ENCODE peak calls at places on chromosomes 2 and 18, in eight cellular contexts. One of them, this sample, is unnamed.

GRCh38 chr2:12702661-12703121 is 14.0 kb upstream of the TRIB2 start:
- DNase-seq in heart right ventricle: no peak
- DNase-seq in CD8-positive, alpha-beta T cell: no peak
- DNase-seq in OCI-LY7: no peak
- DNase-seq in AG04450: no peak
- DNase-seq in A549: no peak
- DNase-seq in BE2C: no peak
- DNase-seq in pancreas: no peak
- DNase-seq in this sample: peak; percentile 93

GRCh38 chr2:25894135-25894830 is 16.0 kb upstream of the ASXL2 start:
- DNase-seq in AG04450: no peak
- DNase-seq in pancreas: peak; percentile 58
- DNase-seq in CD8-positive, alpha-beta T cell: no peak
- DNase-seq in heart right ventricle: peak; percentile 28
- DNase-seq in OCI-LY7: no peak
- DNase-seq in A549: no peak
- DNase-seq in BE2C: peak; percentile 58
- DNase-seq in this sample: peak; percentile 69

GRCh38 chr2:215401896-215402379 is 33.9 kb downstream of the FN1 start:
- DNase-seq in heart right ventricle: no peak
- DNase-seq in OCI-LY7: no peak
- DNase-seq in AG04450: peak; percentile 90
- DNase-seq in BE2C: no peak
- DNase-seq in CD8-positive, alpha-beta T cell: no peak
- DNase-seq in pancreas: no peak
- DNase-seq in A549: no peak
- DNase-seq in this sample: peak; percentile 96

GRCh38 chr18:58229162-58229561 is 185.1 kb downstream of the NEDD4L start:
- DNase-seq in CD8-positive, alpha-beta T cell: no peak
- DNase-seq in AG04450: no peak
- DNase-seq in A549: no peak
- DNase-seq in BE2C: no peak
- DNase-seq in heart right ventricle: no peak
- DNase-seq in pancreas: no peak
- DNase-seq in OCI-LY7: no peak
- DNase-seq in this sample: no peak

GRCh38 chr2:88711897-88712296 is 20.4 kb downstream of the RPIA start:
- DNase-seq in BE2C: no peak
- DNase-seq in OCI-LY7: no peak
- DNase-seq in CD8-positive, alpha-beta T cell: no peak
- DNase-seq in A549: no peak
- DNase-seq in heart right ventricle: no peak
- DNase-seq in pancreas: no peak
- DNase-seq in AG04450: no peak
- DNase-seq in this sample: no peak

GRCh38 chr2:70643715-70644114 is 90.1 kb upstream of the TGFA start:
- DNase-seq in pancreas: no peak
- DNase-seq in OCI-LY7: peak; percentile 7
- DNase-seq in AG04450: no peak
- DNase-seq in CD8-positive, alpha-beta T cell: no peak
- DNase-seq in heart right ventricle: no peak
- DNase-seq in BE2C: no peak
- DNase-seq in A549: peak; percentile 36
- DNase-seq in this sample: no peak

GRCh38 chr2:226873051-226873620 is 37.3 kb downstream of the RHBDD1 start:
- DNase-seq in A549: no peak
- DNase-seq in AG04450: no peak
- DNase-seq in BE2C: no peak
- DNase-seq in heart right ventricle: no peak
- DNase-seq in CD8-positive, alpha-beta T cell: no peak
- DNase-seq in OCI-LY7: no peak
- DNase-seq in pancreas: no peak
- DNase-seq in this sample: peak; percentile 38

GRCh38 chr2:101689120-101689827 is 8.2 kb upstream of the MAP4K4 start:
- DNase-seq in OCI-LY7: no peak
- DNase-seq in BE2C: no peak
- DNase-seq in A549: no peak
- DNase-seq in heart right ventricle: no peak
- DNase-seq in AG04450: no peak
- DNase-seq in CD8-positive, alpha-beta T cell: no peak
- DNase-seq in pancreas: no peak
- DNase-seq in this sample: no peak

GRCh38 chr18:44231936-44232335 is 448.8 kb upstream of the SETBP1 start:
- DNase-seq in A549: no peak
- DNase-seq in OCI-LY7: no peak
- DNase-seq in heart right ventricle: no peak
- DNase-seq in CD8-positive, alpha-beta T cell: no peak
- DNase-seq in AG04450: no peak
- DNase-seq in BE2C: no peak
- DNase-seq in pancreas: no peak
- DNase-seq in this sample: no peak

GRCh38 chr2:117794668-117795067 is 19.8 kb upstream of the DDX18 start:
- DNase-seq in BE2C: no peak
- DNase-seq in pancreas: no peak
- DNase-seq in AG04450: no peak
- DNase-seq in OCI-LY7: no peak
- DNase-seq in A549: no peak
- DNase-seq in CD8-positive, alpha-beta T cell: no peak
- DNase-seq in heart right ventricle: no peak
- DNase-seq in this sample: no peak

GRCh38 chr18:43129946-43130523 is 14.6 kb upstream of the RIT2 start:
- DNase-seq in OCI-LY7: no peak
- DNase-seq in pancreas: no peak
- DNase-seq in BE2C: peak; percentile 13
- DNase-seq in heart right ventricle: no peak
- DNase-seq in CD8-positive, alpha-beta T cell: no peak
- DNase-seq in A549: no peak
- DNase-seq in AG04450: no peak
- DNase-seq in this sample: peak; percentile 29

GRCh38 chr18:4455113-4455811 is at the start of gene DLGAP1:
- DNase-seq in heart right ventricle: peak; percentile 29
- DNase-seq in OCI-LY7: no peak
- DNase-seq in BE2C: peak; percentile 21
- DNase-seq in CD8-positive, alpha-beta T cell: no peak
- DNase-seq in AG04450: no peak
- DNase-seq in A549: no peak
- DNase-seq in pancreas: peak; percentile 75
- DNase-seq in this sample: peak; percentile 64

DNA sequence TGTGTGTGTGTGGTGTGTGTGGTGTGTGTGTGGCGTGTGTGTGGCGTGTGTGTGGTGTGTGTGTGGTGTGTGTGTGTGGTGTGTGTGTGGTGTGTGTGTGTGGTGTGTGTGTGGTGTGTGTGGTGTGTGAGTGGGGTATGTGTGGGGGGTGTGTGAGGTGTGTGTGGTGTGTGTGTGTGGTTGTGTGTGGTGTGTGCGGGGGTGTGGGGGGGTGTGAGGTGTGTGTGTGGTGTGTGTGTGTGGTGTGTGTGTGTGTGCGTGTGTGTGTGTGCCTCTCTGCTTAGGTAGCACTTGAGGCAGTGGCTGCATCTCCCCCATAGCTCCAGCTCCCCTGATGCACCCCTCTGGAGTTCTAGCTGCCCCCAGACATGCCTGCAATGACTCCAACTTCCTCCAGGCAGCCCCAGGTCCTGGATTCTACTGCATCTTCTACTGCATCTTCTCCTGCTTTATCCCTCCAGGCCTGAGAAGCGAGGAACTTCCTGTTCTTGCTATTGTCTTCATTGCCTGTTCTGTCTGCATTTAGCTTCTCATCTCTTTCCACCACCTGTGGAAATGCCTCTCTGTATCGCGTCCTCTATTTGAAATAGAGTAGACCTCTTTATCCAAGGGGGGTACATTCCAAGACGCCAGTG is 22.2 kb upstream of the MLPH start:
- DNase-seq in A549: no peak
- DNase-seq in CD8-positive, alpha-beta T cell: no peak
- DNase-seq in pancreas: no peak
- DNase-seq in OCI-LY7: no peak
- DNase-seq in AG04450: no peak
- DNase-seq in heart right ventricle: no peak
- DNase-seq in BE2C: no peak
- DNase-seq in this sample: no peak
- H3K4me3 ChIP-seq in A549: no peak overlapping the region
- H3K4me3 ChIP-seq in CD8-positive, alpha-beta T cell: no peak overlapping the region
- H3K4me3 ChIP-seq in pancreas: no peak overlapping the region
- H3K4me3 ChIP-seq in OCI-LY7: no peak overlapping the region
- H3K4me3 ChIP-seq in AG04450: no peak overlapping the region
- H3K4me3 ChIP-seq in heart right ventricle: no peak overlapping the region
- H3K4me3 ChIP-seq in BE2C: no peak overlapping the region
- H3K4me3 ChIP-seq in this sample: no peak overlapping the region

GRCh38 chr2:174211954-174212353 is 36.4 kb downstream of the OLA1 start:
- DNase-seq in AG04450: no peak
- DNase-seq in heart right ventricle: no peak
- DNase-seq in CD8-positive, alpha-beta T cell: no peak
- DNase-seq in BE2C: no peak
- DNase-seq in A549: no peak
- DNase-seq in pancreas: no peak
- DNase-seq in OCI-LY7: no peak
- DNase-seq in this sample: no peak

GRCh38 chr2:174210861-174211260 is 37.5 kb downstream of the OLA1 start:
- DNase-seq in heart right ventricle: no peak
- DNase-seq in OCI-LY7: no peak
- DNase-seq in AG04450: no peak
- DNase-seq in pancreas: no peak
- DNase-seq in A549: no peak
- DNase-seq in CD8-positive, alpha-beta T cell: no peak
- DNase-seq in BE2C: no peak
- DNase-seq in this sample: no peak

GRCh38 chr2:174205562-174205961 is 42.8 kb downstream of the OLA1 start:
- DNase-seq in A549: no peak
- DNase-seq in OCI-LY7: no peak
- DNase-seq in AG04450: no peak
- DNase-seq in CD8-positive, alpha-beta T cell: no peak
- DNase-seq in heart right ventricle: no peak
- DNase-seq in BE2C: no peak
- DNase-seq in pancreas: no peak
- DNase-seq in this sample: no peak

GRCh38 chr2:174208026-174208425 is 40.3 kb downstream of the OLA1 start:
- DNase-seq in AG04450: no peak
- DNase-seq in BE2C: no peak
- DNase-seq in OCI-LY7: no peak
- DNase-seq in pancreas: no peak
- DNase-seq in A549: no peak
- DNase-seq in heart right ventricle: no peak
- DNase-seq in CD8-positive, alpha-beta T cell: no peak
- DNase-seq in this sample: no peak

DNA sequence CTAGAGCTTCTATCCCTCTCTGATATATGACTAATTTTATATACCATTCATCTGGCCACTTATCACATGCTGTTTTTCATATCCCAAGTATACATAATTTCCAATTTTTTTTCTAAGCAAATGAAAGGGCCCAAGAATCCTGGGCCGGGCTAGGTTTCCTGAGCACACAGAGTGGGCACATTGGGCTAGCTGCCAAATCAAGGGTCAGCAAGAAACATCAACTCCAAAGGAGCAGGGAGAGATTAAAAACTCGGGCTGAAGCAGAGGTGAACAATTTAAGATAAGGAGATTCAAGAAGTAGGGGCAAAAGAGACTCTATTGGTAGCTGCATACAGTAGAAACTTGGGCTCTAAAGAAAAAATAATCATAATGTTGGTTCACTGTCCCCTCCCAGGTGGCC is 39.0 kb downstream of the OLA1 start:
- DNase-seq in pancreas: no peak
- DNase-seq in AG04450: no peak
- DNase-seq in OCI-LY7: no peak
- DNase-seq in A549: no peak
- DNase-seq in BE2C: no peak
- DNase-seq in CD8-positive, alpha-beta T cell: no peak
- DNase-seq in heart right ventricle: no peak
- DNase-seq in this sample: no peak
- TF ChIP-seq CTCF in pancreas: no peak
- TF ChIP-seq CTCF in AG04450: no peak
- TF ChIP-seq CTCF in OCI-LY7: no peak
- TF ChIP-seq CTCF in A549: no peak
- TF ChIP-seq CTCF in BE2C: no peak
- TF ChIP-seq CTCF in CD8-positive, alpha-beta T cell: no peak
- TF ChIP-seq CTCF in heart right ventricle: no peak
- TF ChIP-seq CTCF in this sample: no peak

DNA sequence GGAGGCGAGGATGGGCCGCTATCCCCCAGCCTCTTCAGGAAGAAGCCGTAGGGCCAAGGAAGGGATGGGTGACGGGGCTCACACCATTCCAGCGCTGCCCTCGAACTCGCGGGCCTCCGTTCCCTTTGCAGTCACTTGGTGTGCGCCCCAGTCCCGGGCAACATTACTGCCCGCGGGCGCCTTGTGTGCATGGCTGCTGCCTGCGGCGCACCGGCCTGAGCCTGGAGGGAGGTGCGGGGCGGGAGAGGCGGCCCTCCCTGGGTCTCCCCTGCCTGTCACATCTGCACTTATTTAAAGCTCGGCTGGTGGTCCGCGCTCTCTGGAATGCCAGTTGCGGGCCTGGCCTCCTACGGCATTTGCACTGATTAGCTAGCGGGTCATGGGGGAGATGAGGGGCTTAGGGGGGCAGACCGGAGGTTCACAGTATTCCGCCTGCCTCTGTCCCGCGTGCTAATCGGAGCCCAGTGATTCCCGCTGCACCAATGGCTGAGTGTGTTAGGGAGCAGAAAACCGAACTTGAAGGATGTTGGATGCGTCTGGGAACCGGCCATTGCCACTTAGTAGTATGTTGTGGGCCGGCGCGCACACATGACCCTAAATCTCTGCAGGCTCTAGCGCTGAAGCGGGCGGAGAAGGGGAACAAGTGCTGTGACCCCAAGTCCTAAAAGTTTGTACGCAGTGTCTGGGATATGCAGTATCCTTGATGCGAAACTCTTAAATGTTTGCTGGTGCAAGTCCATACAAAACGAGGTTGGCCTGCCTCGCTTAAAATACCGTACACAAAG is 161.1 kb upstream of the SIX2 start:
- DNase-seq in heart right ventricle: no peak
- DNase-seq in A549: no peak
- DNase-seq in OCI-LY7: no peak
- DNase-seq in AG04450: no peak
- DNase-seq in CD8-positive, alpha-beta T cell: no peak
- DNase-seq in BE2C: no peak
- DNase-seq in pancreas: no peak
- DNase-seq in this sample: no peak
- H3K4me3 ChIP-seq in heart right ventricle: peak overlapping the region; percentile 35
- H3K4me3 ChIP-seq in A549: peak overlapping the region; percentile 78
- H3K4me3 ChIP-seq in OCI-LY7: no peak overlapping the region
- H3K4me3 ChIP-seq in AG04450: no peak overlapping the region
- H3K4me3 ChIP-seq in CD8-positive, alpha-beta T cell: no peak overlapping the region
- H3K4me3 ChIP-seq in BE2C: peak overlapping the region; percentile 77
- H3K4me3 ChIP-seq in pancreas: no peak overlapping the region
- H3K4me3 ChIP-seq in this sample: peak overlapping the region; percentile 47

DNA sequence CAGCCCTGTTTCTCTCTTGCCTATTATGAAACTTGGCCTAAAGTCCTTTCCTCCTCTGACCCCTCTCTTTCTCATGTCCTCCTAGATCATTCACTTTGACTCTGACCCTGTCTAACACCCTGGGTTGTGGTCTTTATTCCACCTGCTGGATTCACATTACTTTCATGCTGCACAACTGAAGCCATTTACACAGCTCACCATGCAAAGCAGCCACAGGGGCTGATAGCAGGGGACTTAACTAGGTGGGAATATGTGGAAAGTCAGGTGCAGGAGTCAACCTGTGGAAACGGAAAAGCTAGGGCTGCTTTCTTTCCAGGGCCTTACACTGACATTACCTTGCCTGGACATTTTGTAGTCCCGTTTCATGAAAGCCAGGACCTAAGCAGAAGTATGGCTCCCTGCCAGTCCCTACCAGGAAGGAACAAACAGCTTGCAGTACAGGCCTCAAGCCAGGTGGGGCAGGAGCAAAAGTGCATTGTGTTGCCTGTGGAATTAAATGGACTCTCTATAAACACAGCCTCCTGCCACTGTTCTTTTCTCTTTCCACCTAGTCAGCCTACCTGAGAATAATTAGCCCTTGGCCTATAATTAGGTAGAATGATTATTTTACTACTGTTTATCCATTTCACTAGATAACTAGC is 11.8 kb downstream of the MAPRE3 start:
- DNase-seq in BE2C: peak; percentile 80
- DNase-seq in A549: peak; percentile 79
- DNase-seq in AG04450: no peak
- DNase-seq in OCI-LY7: peak; percentile 48
- DNase-seq in CD8-positive, alpha-beta T cell: no peak
- DNase-seq in pancreas: peak; percentile 67
- DNase-seq in heart right ventricle: peak; percentile 41
- DNase-seq in this sample: peak; percentile 36
- TF ChIP-seq CTCF in BE2C: peak; percentile 45
- TF ChIP-seq CTCF in A549: no peak
- TF ChIP-seq CTCF in AG04450: peak; percentile 27
- TF ChIP-seq CTCF in OCI-LY7: peak; percentile 66
- TF ChIP-seq CTCF in CD8-positive, alpha-beta T cell: peak; percentile 36
- TF ChIP-seq CTCF in pancreas: peak; percentile 59
- TF ChIP-seq CTCF in heart right ventricle: no peak
- TF ChIP-seq CTCF in this sample: peak; percentile 16

This sample was measured in astrocyte of the spinal cord.